ENCODE peak calls at places on chromosome 1, in seven cellular contexts. Z, H, I, F, E, Y and X are unnamed samples.
A peak's percentile ranks its signal among the peaks of the same experiment; 100 is the strongest.

GRCh38 chr1:228760962-228761361 is 25.7 kb downstream of the RHOU start:
- DNase-seq in I (no peak), Z (no peak), F (no peak), H (no peak), E (no peak), Y (no peak), X (no peak)

GRCh38 chr1:3283849-3284248 is 170.6 kb upstream of the ARHGEF16 start:
- DNase-seq in I (no peak), H (peak; percentile 71), Z (no peak), Y (peak; percentile 60), E (peak; percentile 51), F (no peak), X (peak; percentile 55)

GRCh38 chr1:112533029-112533428 is 24.3 kb downstream of the WNT2B start:
- DNase-seq in Y (no peak), F (no peak), I (peak; percentile 91), Z (no peak), E (no peak), H (no peak), X (no peak)

GRCh38 chr1:180837025-180837424 is 75.7 kb upstream of the KIAA1614 start:
- DNase-seq in H (no peak), E (no peak), Y (no peak), F (no peak), Z (no peak), I (peak; percentile 64), X (no peak)

GRCh38 chr1:179029293-179029692 is 3.6 kb downstream of the FAM20B start:
- DNase-seq in H (no peak), E (no peak), F (no peak), Z (no peak), Y (no peak), I (no peak), X (no peak)

GRCh38 chr1:5983361-5984103 is 8.7 kb downstream of the NPHP4 start:
- DNase-seq in I (peak; percentile 81), H (no peak), Y (no peak), Z (peak; percentile 19), F (no peak), E (no peak), X (no peak)

GRCh38 chr1:3898994-3899775 is 887 bp downstream of the C1orf174 start:
- DNase-seq in H (no peak), E (no peak), I (no peak), Z (no peak), F (no peak), Y (peak; percentile 54), X (no peak)

GRCh38 chr1:178998295-178998694 is 27.4 kb upstream of the FAM20B start:
- DNase-seq in H (no peak), I (no peak), F (no peak), E (no peak), Y (no peak), Z (no peak), X (no peak)

GRCh38 chr1:226565476-226565875 is 16.9 kb downstream of the STUM start:
- DNase-seq in F (no peak), Z (no peak), I (no peak), E (no peak), H (no peak), Y (no peak), X (no peak)

GRCh38 chr1:204041803-204042505 is 31.0 kb upstream of the SOX13 start:
- DNase-seq in F (no peak), H (no peak), E (no peak), I (peak; percentile 19), Z (no peak), Y (no peak), X (no peak)

GRCh38 chr1:213122514-213122929 is 71.5 kb downstream of the RPS6KC1 start:
- DNase-seq in Z (no peak), H (no peak), F (no peak), E (no peak), I (peak; percentile 41), Y (peak; percentile 71), X (no peak)

GRCh38 chr1:9715536-9716226 is 64.2 kb downstream of the PIK3CD start:
- DNase-seq in H (no peak), E (no peak), F (peak; percentile 51), I (no peak), Z (no peak), Y (no peak), X (no peak)

GRCh38 chr1:8671313-8671917 is 146.0 kb downstream of the RERE start:
- DNase-seq in H (peak; percentile 16), Y (peak; percentile 81), Z (no peak), E (no peak), I (peak; percentile 62), F (no peak), X (peak; percentile 17)

GRCh38 chr1:6483010-6483760 is 8.3 kb downstream of the PLEKHG5 start:
- DNase-seq in Z (no peak), H (no peak), F (no peak), I (no peak), Y (no peak), E (no peak), X (no peak)

GRCh38 chr1:6538958-6539357 is 15.4 kb downstream of the NOL9 start:
- DNase-seq in Y (no peak), Z (no peak), F (no peak), H (no peak), E (no peak), I (peak; percentile 87), X (no peak)

GRCh38 chr1:107486365-107486764 is 345.5 kb downstream of the NTNG1 start:
- DNase-seq in F (no peak), H (no peak), I (no peak), Y (no peak), E (no peak), Z (no peak), X (no peak)

GRCh38 chr1:207970329-207971038 is 59.6 kb upstream of the CD34 start:
- DNase-seq in H (no peak), Z (no peak), Y (no peak), E (no peak), F (no peak), I (no peak), X (no peak)

GRCh38 chr1:246151796-246152434 is 355.2 kb downstream of the SMYD3 start:
- DNase-seq in E (no peak), I (no peak), F (no peak), Y (no peak), Z (no peak), H (no peak), X (no peak)

GRCh38 chr1:117815926-117816325 is 113.5 kb downstream of the GDAP2 start:
- DNase-seq in Z (no peak), F (no peak), H (no peak), Y (no peak), E (no peak), I (no peak), X (no peak)

GRCh38 chr1:233587958-233588799 is 25.7 kb upstream of the KCNK1 start:
- DNase-seq in E (no peak), I (no peak), Y (no peak), H (peak; percentile 8), Z (no peak), F (no peak), X (no peak)

GRCh38 chr1:116345830-116346229 is 27.2 kb upstream of the ATP1A1 start:
- DNase-seq in H (no peak), E (no peak), F (peak; percentile 34), Z (no peak), I (no peak), Y (no peak), X (peak; percentile 4)

GRCh38 chr1:37478890-37479254 is 4.5 kb downstream of the ZC3H12A start:
- DNase-seq in F (no peak), Z (no peak), H (no peak), Y (no peak), E (no peak), I (peak; percentile 54), X (no peak)

GRCh38 chr1:37479255-37480124 is 5.1 kb downstream of the ZC3H12A start:
- DNase-seq in Z (peak; percentile 93), E (peak; percentile 71), H (no peak), F (peak; percentile 79), Y (peak; percentile 96), I (peak; percentile 88), X (no peak)

GRCh38 chr1:37477946-37478345 is 3.6 kb downstream of the ZC3H12A start:
- DNase-seq in E (no peak), Y (peak; percentile 22), Z (no peak), H (no peak), I (no peak), F (no peak), X (no peak)

GRCh38 chr1:37477198-37477931 is 3.0 kb downstream of the ZC3H12A start:
- DNase-seq in F (peak; percentile 59), E (no peak), Y (peak; percentile 85), I (peak; percentile 74), H (no peak), Z (peak; percentile 69), X (no peak)

GRCh38 chr1:37478451-37478871 is 4.1 kb downstream of the ZC3H12A start:
- DNase-seq in Z (no peak), E (no peak), H (no peak), Y (peak; percentile 22), I (peak; percentile 80), F (no peak), X (no peak)
- TF ChIP-seq CTCF in Z (no peak), E (no peak), H (no peak), Y (no peak), I (no peak), F (no peak), X (no peak)

DNA sequence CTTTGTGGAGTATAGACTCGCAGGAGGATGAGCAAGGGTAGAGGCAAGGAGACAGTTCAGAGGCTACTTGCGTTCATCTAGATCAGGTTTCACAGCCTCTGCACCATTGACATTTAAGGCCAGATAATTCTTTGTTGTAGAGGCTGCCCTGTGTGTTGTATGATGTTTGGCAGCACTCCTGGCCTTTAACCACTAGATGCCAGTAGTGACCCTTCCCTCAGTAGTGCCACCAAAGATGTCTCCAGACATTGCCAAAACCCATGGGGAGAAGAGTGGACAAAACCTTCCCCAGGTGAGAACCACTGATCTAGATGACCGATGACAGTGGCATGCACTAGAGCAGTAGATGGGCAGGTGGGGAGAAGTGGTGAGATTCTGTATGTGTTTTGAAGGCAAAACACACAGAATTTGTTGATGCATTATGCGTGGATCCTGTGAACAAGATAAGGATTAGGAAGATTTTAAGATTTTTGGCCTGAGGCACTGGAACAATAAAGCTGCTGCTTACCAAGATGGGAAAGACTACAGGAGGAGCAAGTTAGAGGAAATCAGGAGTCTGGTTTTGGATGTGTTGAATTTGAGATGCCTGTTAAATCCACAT is 9.9 kb upstream of the COG2 start:
- DNase-seq in H (peak; percentile 20), Y (peak; percentile 60), E (no peak), F (no peak), I (peak; percentile 11), Z (no peak), X (peak; percentile 9)
- TF ChIP-seq CTCF in H (peak; percentile 61), Y (peak; percentile 51), E (peak; percentile 65), F (no peak), I (peak; percentile 35), Z (peak; percentile 69), X (peak; percentile 62)

DNA sequence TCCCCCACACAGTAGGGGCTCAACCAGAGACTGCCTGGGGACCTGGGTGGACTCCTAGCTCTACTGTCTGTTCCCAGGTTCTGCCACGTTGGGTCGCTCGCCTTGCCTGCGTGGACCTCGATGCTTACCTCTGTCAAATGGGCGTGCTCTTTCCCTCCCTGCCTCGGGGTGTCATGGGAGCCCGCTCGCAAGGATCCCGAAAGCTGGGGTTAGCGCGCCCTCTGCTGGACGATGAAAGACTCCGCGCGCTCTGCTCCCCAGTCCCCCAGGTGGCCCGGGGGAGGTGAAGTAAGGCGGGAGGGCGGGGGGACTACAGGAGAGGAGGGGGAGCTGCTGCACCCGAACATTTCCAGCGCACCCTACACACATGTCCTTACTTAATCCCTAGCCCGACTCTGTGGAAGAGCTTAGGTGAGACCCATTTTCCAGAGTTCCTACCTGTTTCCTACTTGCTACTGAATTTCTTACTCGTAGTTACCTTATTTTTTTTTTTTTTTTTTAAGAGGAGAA is 2.3 kb upstream of the BSND start:
- DNase-seq in Y (peak; percentile 82), E (peak; percentile 64), H (peak; percentile 82), F (peak; percentile 70), Z (no peak), I (peak; percentile 38), X (peak; percentile 71)
- TF ChIP-seq CTCF in Y (peak; percentile 92), E (peak; percentile 79), H (peak; percentile 72), F (peak; percentile 68), Z (peak; percentile 90), I (peak; percentile 66), X (peak; percentile 83)

GRCh38 chr1:1306070-1306660 is 1.6 kb downstream of the ACAP3 start:
- DNase-seq in I (no peak), Z (no peak), E (no peak), F (no peak), H (no peak), Y (no peak), X (no peak)
- TF ChIP-seq CTCF in I (peak; percentile 9), Z (peak; percentile 28), E (no peak), F (no peak), H (no peak), Y (no peak), X (no peak)